ENCODE peak calls at places on chromosomes 12 and 14, in four cellular contexts. E is H7, O is endothelial cell, J is AG04450. C is an unnamed sample.

GRCh38 chr12:16670456-16671050 is 64.6 kb upstream of the LMO3 start:
- DNase-seq in E (no peak), O (no peak), J (no peak), C (no peak)

GRCh38 chr12:132061197-132061596 is 82.9 kb downstream of the DDX51 start:
- DNase-seq in E (no peak), O (no peak), J (no peak), C (no peak)

GRCh38 chr14:94665121-94665520 is 52.9 kb downstream of the SERPINA3 start:
- DNase-seq in E (no peak), O (no peak), J (peak), C (peak)

GRCh38 chr12:26566670-26567069 is 266.3 kb downstream of the ITPR2 start:
- DNase-seq in E (no peak), O (no peak), J (no peak), C (peak)

GRCh38 chr14:72545411-72546311 is 348.2 kb downstream of the DPF3 start:
- DNase-seq in E (no peak), O (no peak), J (no peak), C (no peak)

GRCh38 chr12:124869011-124869665 is 5.5 kb upstream of the SCARB1 start:
- DNase-seq in E (peak), O (no peak), J (no peak), C (no peak)

GRCh38 chr14:22607291-22607690 is 9.2 kb downstream of the ABHD4 start:
- DNase-seq in E (no peak), O (no peak), J (no peak), C (no peak)

GRCh38 chr12:27109339-27110023 is 27.1 kb upstream of the C12orf71 start:
- DNase-seq in E (no peak), O (no peak), J (no peak), C (no peak)

GRCh38 chr12:3421191-3421590 is 69.8 kb upstream of the PRMT8 start:
- DNase-seq in E (no peak), O (no peak), J (no peak), C (no peak)

GRCh38 chr12:54017027-54017788 is 8.4 kb downstream of the HOXC8 start:
- DNase-seq in E (peak), O (no peak), J (no peak), C (no peak)

GRCh38 chr14:70803321-70804110 is 5.8 kb downstream of the MAP3K9 start:
- DNase-seq in E (no peak), O (no peak), J (no peak), C (no peak)

GRCh38 chr14:30180219-30180618 is 252.6 kb upstream of the PRKD1 start:
- DNase-seq in E (no peak), O (no peak), J (peak), C (no peak)

GRCh38 chr12:123242083-123242904 is 9.1 kb downstream of the MTRFR start:
- DNase-seq in E (no peak), O (no peak), J (no peak), C (no peak)

GRCh38 chr12:58656254-58657009 is 263.9 kb downstream of the LRIG3 start:
- DNase-seq in E (no peak), O (no peak), J (no peak), C (no peak)

GRCh38 chr12:18750087-18750486 is 12.2 kb downstream of the CAPZA3 start:
- DNase-seq in E (no peak), O (no peak), J (no peak), C (no peak)

GRCh38 chr12:82609234-82609914 is 77.3 kb upstream of the TMTC2 start:
- DNase-seq in E (no peak), O (no peak), J (no peak), C (no peak)

GRCh38 chr14:79605863-79606262 is 605.4 kb downstream of the DIO2 start:
- DNase-seq in E (no peak), O (no peak), J (no peak), C (no peak)

GRCh38 chr14:74562515-74563232 is 49.4 kb downstream of the LTBP2 start:
- DNase-seq in E (peak), O (no peak), J (no peak), C (no peak)

GRCh38 chr12:3490848-3491382 is at the start of gene PRMT8:
- DNase-seq in E (peak), O (peak), J (no peak), C (no peak)

C was measured in BJ.